ENCODE peak calls at places on chromosomes 13 and 19, in five cellular contexts. P is gastrocnemius medialis, Q is fibroblast of mammary gland, D is A549, T is mesendoderm. I is an unnamed sample.

GRCh38 chr13:28492527-28493367 is 2.2 kb downstream of the FLT1 start:
- DNase-seq in T (peak), D (no peak), Q (no peak), P (no peak), I (no peak)

GRCh38 chr19:10881403-10882107 is 10.2 kb downstream of the CARM1 start:
- DNase-seq in P (no peak), T (peak), D (no peak), Q (no peak), I (no peak)

GRCh38 chr13:113876341-113877148 is 12.7 kb upstream of the GAS6 start:
- DNase-seq in T (no peak), D (no peak), P (no peak), Q (no peak), I (no peak)

GRCh38 chr13:110123041-110123809 is 183.7 kb downstream of the COL4A1 start:
- DNase-seq in Q (no peak), P (no peak), T (no peak), D (no peak), I (no peak)

GRCh38 chr19:47729468-47729798 is 15.9 kb upstream of the NOP53 start:
- DNase-seq in Q (peak), P (no peak), D (peak), T (peak), I (peak)

GRCh38 chr13:99425485-99426341 is 75.6 kb upstream of the TM9SF2 start:
- DNase-seq in D (no peak), Q (no peak), P (no peak), T (no peak), I (no peak)

GRCh38 chr13:92976657-92977056 is 249.9 kb upstream of the GPC6 start:
- DNase-seq in D (no peak), P (no peak), Q (no peak), T (no peak), I (no peak)

GRCh38 chr13:88707652-88708051 is 1036.5 kb downstream of the SLITRK5 start:
- DNase-seq in T (no peak), Q (no peak), P (no peak), D (no peak), I (no peak)

GRCh38 chr13:39931505-39931904 is 276.0 kb downstream of the COG6 start:
- DNase-seq in D (no peak), P (no peak), T (no peak), Q (no peak), I (no peak)

GRCh38 chr13:24096659-24097058 is 63.9 kb upstream of the SPATA13 start:
- DNase-seq in T (no peak), P (no peak), Q (no peak), D (no peak), I (no peak)

GRCh38 chr19:41302624-41303351 is 7.2 kb upstream of the CCDC97 start:
- DNase-seq in D (no peak), T (no peak), Q (no peak), P (no peak), I (no peak)

GRCh38 chr13:95607363-95607762 is 37.1 kb downstream of the DZIP1 start:
- DNase-seq in Q (peak), D (no peak), P (no peak), T (no peak), I (peak)

GRCh38 chr19:29098863-29099481 is 114.0 kb downstream of the UQCRFS1 start:
- DNase-seq in Q (peak), T (no peak), D (peak), P (peak), I (peak)

GRCh38 chr19:29093553-29093908 is 119.4 kb downstream of the UQCRFS1 start:
- DNase-seq in P (no peak), D (no peak), T (no peak), Q (no peak), I (no peak)

GRCh38 chr19:29092712-29093552 is 120.0 kb downstream of the UQCRFS1 start:
- DNase-seq in T (peak), Q (peak), P (no peak), D (no peak), I (no peak)

GRCh38 chr19:29098091-29098490 is 114.9 kb downstream of the UQCRFS1 start:
- DNase-seq in Q (no peak), D (no peak), T (no peak), P (peak), I (no peak)
- H3K4me3 ChIP-seq in Q (no peak), D (no peak), T (no peak), P (no peak), I (no peak)

DNA sequence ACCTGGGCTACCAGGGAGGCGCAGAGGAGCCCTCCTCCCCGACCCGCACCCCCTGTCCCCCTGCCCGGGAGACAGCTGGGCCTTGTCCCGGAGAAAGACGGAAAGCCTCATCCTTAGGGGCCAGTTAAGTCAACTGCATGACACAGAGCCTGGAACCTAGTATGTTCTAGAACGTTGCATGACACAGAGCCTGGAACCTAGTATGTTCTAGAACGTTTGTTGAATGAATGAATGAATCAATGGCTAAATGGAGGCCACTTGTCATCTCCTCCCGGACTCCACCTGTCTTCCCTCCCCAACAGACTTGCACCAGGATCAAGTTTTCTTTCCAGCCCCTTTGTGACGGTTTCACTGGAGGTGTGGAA is 706 bp downstream of the SERP2 start:
- DNase-seq in T (no peak), D (no peak), P (no peak), Q (peak), I (no peak)
- H3K4me3 ChIP-seq in T (no peak), D (no peak), P (peak), Q (peak), I (peak)

DNA sequence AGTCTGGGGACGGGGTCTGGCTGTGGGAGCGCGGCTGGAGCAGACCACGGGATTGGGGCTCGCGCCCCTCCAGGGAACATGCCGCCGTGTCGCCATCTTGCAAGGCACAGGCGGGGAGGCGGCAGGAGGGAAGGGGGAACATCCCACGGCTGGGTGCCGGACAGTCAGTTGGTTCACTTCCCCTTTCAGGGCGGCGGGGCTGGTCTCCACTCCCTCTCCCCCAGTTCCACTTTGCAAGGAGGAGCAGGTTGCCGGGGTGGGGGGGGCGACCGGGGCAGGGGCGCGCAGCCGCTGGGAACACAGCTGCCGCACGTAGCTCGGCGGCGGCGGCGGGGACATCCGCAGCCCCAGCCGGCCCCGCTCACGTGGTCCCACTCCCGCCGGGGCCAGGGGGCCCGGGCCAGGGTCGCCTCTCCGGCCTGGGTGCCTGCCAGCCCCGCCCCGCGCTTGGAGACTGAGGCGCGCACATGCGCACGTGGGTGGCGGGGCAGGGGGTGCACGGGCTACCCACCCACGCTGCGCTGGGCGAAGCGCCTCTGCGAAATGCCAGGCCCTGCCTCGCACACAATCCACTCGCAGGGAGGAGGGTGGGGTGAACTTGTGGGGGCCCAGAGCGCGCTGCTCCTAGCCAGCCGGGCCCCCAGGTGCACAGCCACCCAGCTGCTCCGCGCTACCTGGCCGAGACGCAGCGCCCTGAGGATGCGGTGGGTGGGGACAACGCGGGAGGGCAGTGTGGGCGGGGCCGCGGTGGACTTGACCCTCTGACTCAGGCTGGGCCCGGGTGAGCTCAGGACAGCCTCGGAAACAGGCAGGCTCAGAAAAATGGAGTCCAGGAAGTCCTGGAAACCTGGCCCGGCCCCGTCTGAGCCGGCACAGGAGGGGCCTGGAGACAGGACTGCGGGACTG is 6.4 kb downstream of the KLF16 start:
- DNase-seq in Q (peak), D (peak), P (peak), T (peak), I (no peak)
- H3K4me3 ChIP-seq in Q (peak), D (peak), P (peak), T (peak), I (peak)

DNA sequence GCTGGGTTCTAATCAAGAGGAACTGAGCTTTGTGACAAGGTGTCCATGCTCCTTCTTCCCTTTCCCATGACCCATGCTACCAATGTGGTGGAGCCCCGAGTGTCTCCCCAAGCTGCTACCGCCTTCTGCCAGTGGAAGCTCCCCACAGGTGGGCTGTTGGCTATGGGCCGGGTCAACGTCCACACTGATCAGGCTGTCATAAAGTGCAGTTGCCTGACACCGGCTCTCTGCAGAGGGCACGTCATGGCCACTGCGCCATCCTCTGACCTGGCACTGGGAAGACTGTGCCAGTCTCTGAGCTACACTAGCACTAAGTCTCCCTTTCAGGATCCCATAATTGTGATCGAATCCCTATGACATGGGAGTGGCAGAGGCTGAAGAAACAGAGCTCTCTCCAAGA is 192.3 kb downstream of the USP12 start:
- DNase-seq in P (no peak), T (no peak), Q (no peak), D (no peak), I (no peak)
- H3K4me3 ChIP-seq in P (no peak), T (no peak), Q (no peak), D (no peak), I (no peak)

GRCh38 chr19:1240925-1241324 is 626 bp upstream of the ATP5F1D start:
- DNase-seq in D (no peak), T (no peak), Q (no peak), P (no peak), I (no peak)
- H3K4me3 ChIP-seq in D (peak), T (no peak), Q (no peak), P (peak), I (peak)